ENCODE peak calls at places on chromosomes 2 and 18, in six cellular contexts. T, X, D, B, O and V are unnamed samples.

GRCh38 chr18:11309172-11309571 is 159.8 kb upstream of the PIEZO2 start:
- DNase-seq in O (peak; percentile 8), B (no peak), D (peak; percentile 38), T (peak; percentile 18), X (no peak), V (no peak)

GRCh38 chr18:4181882-4182568 is 273.1 kb downstream of the DLGAP1 start:
- DNase-seq in T (no peak), X (no peak), B (no peak), D (peak; percentile 51), O (no peak), V (no peak)

GRCh38 chr2:216650607-216651229 is 17.5 kb downstream of the IGFBP2 start:
- DNase-seq in T (no peak), X (no peak), O (no peak), B (no peak), D (peak; percentile 67), V (no peak)

GRCh38 chr2:177869209-177869608 is 203.4 kb downstream of the PDE11A start:
- DNase-seq in D (no peak), T (no peak), X (no peak), B (no peak), O (no peak), V (no peak)

GRCh38 chr18:33184918-33185317 is 255.6 kb downstream of the CCDC178 start:
- DNase-seq in X (no peak), T (no peak), D (no peak), B (no peak), O (no peak), V (no peak)

GRCh38 chr2:196758474-196759377 is 40.8 kb downstream of the GTF3C3 start:
- DNase-seq in B (no peak), X (peak; percentile 46), O (no peak), D (no peak), T (no peak), V (no peak)

GRCh38 chr2:122340246-122340645 is 584.8 kb downstream of the TSN start:
- DNase-seq in B (no peak), O (no peak), X (no peak), T (no peak), D (no peak), V (no peak)

GRCh38 chr2:120210234-120210781 is 12.9 kb downstream of the TMEM185B start:
- DNase-seq in D (no peak), B (no peak), T (no peak), X (no peak), O (no peak), V (no peak)

GRCh38 chr2:207512356-207512755 is 17.4 kb upstream of the CREB1 start:
- DNase-seq in O (no peak), D (no peak), X (no peak), B (no peak), T (no peak), V (no peak)

GRCh38 chr2:78132391-78133370 is 610.5 kb upstream of the LRRTM4 start:
- DNase-seq in D (no peak), X (no peak), T (no peak), B (no peak), O (no peak), V (no peak)

GRCh38 chr2:1741851-1742250 is 2.5 kb downstream of the PXDN start:
- DNase-seq in B (no peak), O (no peak), X (no peak), T (no peak), D (no peak), V (no peak)

GRCh38 chr18:61093967-61094366 is 239.3 kb upstream of the CDH20 start:
- DNase-seq in D (no peak), B (no peak), T (no peak), X (no peak), O (no peak), V (no peak)

GRCh38 chr18:72868666-72869661 is 1.2 kb upstream of the NETO1 start:
- DNase-seq in B (no peak), D (no peak), T (no peak), X (no peak), O (no peak), V (no peak)

GRCh38 chr2:12720181-12720580 is 3.4 kb downstream of the TRIB2 start:
- DNase-seq in X (peak; percentile 30), T (no peak), B (no peak), O (peak; percentile 24), D (no peak), V (no peak)

GRCh38 chr18:12000072-12000659 is 18.9 kb downstream of the IMPA2 start:
- DNase-seq in T (no peak), O (no peak), X (no peak), D (peak; percentile 57), B (no peak), V (no peak)

GRCh38 chr18:54183390-54183789 is 41.1 kb downstream of the MBD2 start:
- DNase-seq in O (no peak), T (no peak), D (no peak), X (no peak), B (no peak), V (no peak)

GRCh38 chr2:158998486-158999248 is 30.2 kb downstream of the TANC1 start:
- DNase-seq in X (peak; percentile 80), T (no peak), B (peak; percentile 83), O (no peak), D (peak; percentile 86), V (no peak)

GRCh38 chr2:194252127-194252526 is 1404.9 kb upstream of the SLC39A10 start:
- DNase-seq in O (no peak), D (no peak), X (no peak), B (no peak), T (no peak), V (no peak)

GRCh38 chr2:10080536-10081304 is 509 bp upstream of the CYS1 start:
- DNase-seq in X (no peak), D (no peak), B (no peak), T (no peak), O (no peak), V (peak; percentile 31)
- TF ChIP-seq POLR2A in X (no peak), D (no peak), B (no peak), T (no peak), O (no peak), V (no peak)

GRCh38 chr2:127514485-127514884 is 11.8 kb downstream of the IWS1 start:
- DNase-seq in T (no peak), D (no peak), O (no peak), B (no peak), X (no peak), V (no peak)
- H3K36me3 ChIP-seq in T (peaks cover 16% of the 10 kb centered on the region), D (peaks cover 56% of the 10 kb centered on the region), O (peaks cover 81% of the 10 kb centered on the region), B (peaks cover 10% of the 10 kb centered on the region), X (peaks cover 16% of the 10 kb centered on the region), V (no peaks in the 10 kb centered on the region)

GRCh38 chr2:14231499-14231898 is 401.0 kb upstream of the LRATD1 start:
- DNase-seq in D (no peak), B (no peak), O (no peak), T (no peak), X (no peak), V (no peak)
- TF ChIP-seq POLR2A in D (no peak), B (no peak), O (no peak), T (no peak), X (no peak), V (no peak)

GRCh38 chr2:105365176-105365575 is 27.8 kb downstream of the C2orf49 start:
- DNase-seq in B (no peak), T (no peak), X (no peak), O (no peak), D (no peak), V (no peak)

GRCh38 chr2:105364436-105365139 is 27.2 kb downstream of the C2orf49 start:
- DNase-seq in D (no peak), T (no peak), O (no peak), X (no peak), B (no peak), V (no peak)

GRCh38 chr2:105363192-105363591 is 25.9 kb downstream of the C2orf49 start:
- DNase-seq in T (no peak), O (no peak), X (no peak), D (no peak), B (no peak), V (no peak)

GRCh38 chr2:105358593-105358992 is 21.3 kb downstream of the C2orf49 start:
- DNase-seq in X (no peak), T (no peak), D (no peak), O (no peak), B (no peak), V (peak; percentile 25)

GRCh38 chr2:105361132-105361889 is 24.0 kb downstream of the C2orf49 start:
- DNase-seq in X (no peak), B (no peak), O (no peak), T (no peak), D (no peak), V (no peak)
- H3K36me3 ChIP-seq in X (peaks cover 67% of the 10 kb centered on the region), B (peaks cover 90% of the 10 kb centered on the region), O (peaks cover 79% of the 10 kb centered on the region), T (peaks cover 69% of the 10 kb centered on the region), D (peaks cover 44% of the 10 kb centered on the region), V (peaks cover 24% of the 10 kb centered on the region)